ENCODE peak calls at places on chromosomes 2 and 18, in seven cellular contexts. S, J, U, I, Y, A and K are unnamed samples.

GRCh38 chr2:30271300-30271699 is 40.0 kb downstream of the LBH start:
- DNase-seq in S (no peak), J (no peak), U (no peak), I (no peak), Y (no peak), A (no peak), K (no peak)

GRCh38 chr2:31287681-31288080 is 53.7 kb downstream of the EHD3 start:
- DNase-seq in S (no peak), J (no peak), U (no peak), I (no peak), Y (no peak), A (no peak), K (no peak)

GRCh38 chr2:168935810-168936581 is 34.9 kb downstream of the G6PC2 start:
- DNase-seq in S (no peak), J (no peak), U (no peak), I (no peak), Y (no peak), A (no peak), K (no peak)

GRCh38 chr2:128322651-128323491 is 4.2 kb upstream of the HS6ST1 start:
- DNase-seq in S (peak; percentile 47), J (peak; percentile 76), U (peak; percentile 60), I (peak; percentile 32), Y (peak; percentile 51), A (peak; percentile 9), K (peak; percentile 28)

GRCh38 chr2:236158969-236159777 is 9.0 kb downstream of the GBX2 start:
- DNase-seq in S (peak; percentile 85), J (no peak), U (no peak), I (no peak), Y (no peak), A (no peak), K (no peak)

GRCh38 chr18:11809895-11810294 is 41.3 kb upstream of the CHMP1B start:
- DNase-seq in S (no peak), J (no peak), U (no peak), I (no peak), Y (no peak), A (no peak), K (no peak)

GRCh38 chr2:198220727-198221337 is 416.4 kb downstream of the PLCL1 start:
- DNase-seq in S (no peak), J (no peak), U (no peak), I (no peak), Y (no peak), A (no peak), K (no peak)

GRCh38 chr2:8174641-8175257 is 507.1 kb upstream of the ID2 start:
- DNase-seq in S (no peak), J (no peak), U (peak; percentile 11), I (no peak), Y (no peak), A (no peak), K (no peak)

GRCh38 chr2:204026294-204026693 is 89.7 kb downstream of the ICOS start:
- DNase-seq in S (peak; percentile 35), J (no peak), U (no peak), I (no peak), Y (no peak), A (no peak), K (no peak)

GRCh38 chr2:170025223-170025622 is 152.7 kb upstream of the MYO3B start:
- DNase-seq in S (no peak), J (no peak), U (no peak), I (no peak), Y (no peak), A (no peak), K (no peak)

GRCh38 chr2:54629914-54630609 is 93.4 kb upstream of the EML6 start:
- DNase-seq in S (no peak), J (no peak), U (peak; percentile 55), I (peak; percentile 90), Y (no peak), A (no peak), K (peak; percentile 57)

GRCh38 chr2:216807861-216808272 is 52.0 kb downstream of the TNP1 start:
- DNase-seq in S (no peak), J (no peak), U (no peak), I (no peak), Y (no peak), A (no peak), K (no peak)

GRCh38 chr2:131154071-131154531 is 49.0 kb downstream of the PLEKHB2 start:
- DNase-seq in S (peak; percentile 87), J (peak; percentile 88), U (peak; percentile 55), I (peak; percentile 65), Y (no peak), A (peak; percentile 53), K (peak; percentile 68)

GRCh38 chr2:73418343-73418742 is 32.7 kb downstream of the ALMS1 start:
- DNase-seq in S (peak; percentile 2), J (peak; percentile 81), U (peak; percentile 83), I (peak; percentile 35), Y (no peak), A (no peak), K (peak; percentile 72)

GRCh38 chr2:240477916-240478315 is 42.5 kb downstream of the GPC1 start:
- DNase-seq in S (no peak), J (no peak), U (no peak), I (no peak), Y (no peak), A (no peak), K (peak; percentile 81)

GRCh38 chr2:37389984-37390765 is 45.7 kb downstream of the QPCT start:
- DNase-seq in S (peak; percentile 74), J (no peak), U (no peak), I (no peak), Y (no peak), A (peak; percentile 64), K (no peak)

GRCh38 chr18:939958-940357 is 35.3 kb downstream of the ADCYAP1 start:
- DNase-seq in S (no peak), J (no peak), U (no peak), I (no peak), Y (no peak), A (no peak), K (no peak)

GRCh38 chr18:13982136-13982535 is 66.8 kb upstream of the MC2R start:
- DNase-seq in S (peak; percentile 77), J (no peak), U (no peak), I (no peak), Y (no peak), A (no peak), K (no peak)

GRCh38 chr18:2147424-2147823 is 423.9 kb downstream of the METTL4 start:
- DNase-seq in S (no peak), J (no peak), U (no peak), I (no peak), Y (no peak), A (no peak), K (no peak)

GRCh38 chr18:7466190-7466589 is 100.9 kb upstream of the PTPRM start:
- DNase-seq in S (no peak), J (no peak), U (no peak), I (no peak), Y (no peak), A (no peak), K (no peak)

GRCh38 chr18:35334821-35335220 is 9.4 kb downstream of the ZNF24 start:
- DNase-seq in S (no peak), J (no peak), U (no peak), I (no peak), Y (no peak), A (no peak), K (no peak)

GRCh38 chr18:73774836-73775509 is 372.7 kb downstream of the FBXO15 start:
- DNase-seq in S (peak; percentile 37), J (peak; percentile 73), U (peak; percentile 23), I (no peak), Y (no peak), A (no peak), K (peak; percentile 59)
- H3K4me3 ChIP-seq in S (no peak overlapping the region), J (no peak overlapping the region), U (no peak overlapping the region), I (no peak overlapping the region), Y (no peak overlapping the region), A (no peak overlapping the region), K (no peak overlapping the region)

GRCh38 chr2:40147360-40147759 is 304.5 kb downstream of the SLC8A1 start:
- DNase-seq in S (no peak), J (no peak), U (no peak), I (no peak), Y (no peak), A (no peak), K (no peak)
- H3K27ac ChIP-seq in S (no peak overlapping the region), J (no peak overlapping the region), U (no peak overlapping the region), I (no peak overlapping the region), Y (no peak overlapping the region), A (no peak overlapping the region), K (no peak overlapping the region)

GRCh38 chr18:50190236-50190635 is 4.7 kb downstream of the MYO5B start:
- DNase-seq in S (no peak), J (no peak), U (no peak), I (no peak), Y (no peak), A (no peak), K (no peak)
- H3K4me3 ChIP-seq in S (no peak overlapping the region), J (no peak overlapping the region), U (no peak overlapping the region), I (no peak overlapping the region), Y (no peak overlapping the region), A (no peak overlapping the region), K (no peak overlapping the region)

GRCh38 chr2:40243581-40243980 is 208.3 kb downstream of the SLC8A1 start:
- DNase-seq in S (no peak), J (no peak), U (no peak), I (no peak), Y (no peak), A (no peak), K (no peak)
- H3K27ac ChIP-seq in S (peak overlapping the region; percentile 10), J (no peak overlapping the region), U (no peak overlapping the region), I (no peak overlapping the region), Y (no peak overlapping the region), A (no peak overlapping the region), K (no peak overlapping the region)

GRCh38 chr2:74554821-74555531 is 456 bp downstream of the DOK1 start:
- DNase-seq in S (peak; percentile 66), J (peak; percentile 93), U (peak; percentile 61), I (peak; percentile 52), Y (no peak), A (peak; percentile 42), K (peak; percentile 44)
- H3K4me3 ChIP-seq in S (peak overlapping the region; percentile 93), J (peak overlapping the region; percentile 72), U (peak overlapping the region; percentile 74), I (peak overlapping the region; percentile 78), Y (peak overlapping the region; percentile 83), A (peak overlapping the region; percentile 100), K (peak overlapping the region; percentile 73)

DNA sequence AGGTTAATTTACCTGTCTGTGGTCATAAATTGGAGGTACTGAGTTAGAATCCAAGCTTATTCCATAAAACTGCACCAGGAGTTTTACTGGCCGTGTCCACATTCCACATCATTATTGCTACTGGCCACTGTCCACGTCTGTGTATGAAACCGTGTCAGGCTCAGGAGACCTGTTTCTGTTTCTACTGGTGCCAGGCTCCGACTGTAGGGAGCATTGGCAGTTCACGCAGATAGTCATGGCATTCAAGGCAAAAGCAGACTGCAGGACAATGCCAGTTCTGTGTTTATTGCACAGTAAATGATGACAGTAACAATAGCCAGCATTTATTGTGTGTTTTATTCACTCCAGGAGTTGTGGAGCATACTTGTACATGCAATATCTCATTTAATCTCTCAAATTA is 55.2 kb downstream of the MAP4K4 start:
- DNase-seq in S (no peak), J (no peak), U (no peak), I (no peak), Y (no peak), A (no peak), K (no peak)
- H3K27ac ChIP-seq in S (no peak overlapping the region), J (no peak overlapping the region), U (no peak overlapping the region), I (peak overlapping the region; percentile 27), Y (peak overlapping the region; percentile 58), A (no peak overlapping the region), K (no peak overlapping the region)